ENCODE peak calls at places on chromosomes 5 and 9, in six cellular contexts. F is breast epithelium, A is endothelial cell of umbilical vein, P is HCT116, K is transverse colon, O is IMR-90. Q is an unnamed sample.

GRCh38 chr5:136722581-136722980 is 357.2 kb upstream of the TRPC7 start:
- DNase-seq in F (no peak), A (no peak), P (no peak), K (no peak), O (no peak), Q (no peak)

GRCh38 chr5:180601591-180602480 is 10.5 kb upstream of the SCGB3A1 start:
- DNase-seq in F (peak), A (no peak), P (no peak), K (no peak), O (no peak), Q (peak)

GRCh38 chr5:140125637-140126036 is at the start of gene IGIP:
- DNase-seq in F (no peak), A (no peak), P (no peak), K (no peak), O (no peak), Q (no peak)

GRCh38 chr9:105206821-105207699 is 37.4 kb upstream of the SLC44A1 start:
- DNase-seq in F (no peak), A (no peak), P (no peak), K (no peak), O (peak), Q (no peak)

GRCh38 chr9:14212697-14213420 is 101.1 kb downstream of the NFIB start:
- DNase-seq in F (no peak), A (no peak), P (no peak), K (no peak), O (no peak), Q (no peak)

GRCh38 chr5:43658499-43658898 is 55.5 kb downstream of the NNT start:
- DNase-seq in F (no peak), A (no peak), P (no peak), K (no peak), O (peak), Q (no peak)

GRCh38 chr9:37641331-37641730 is 9.4 kb upstream of the FRMPD1 start:
- DNase-seq in F (no peak), A (no peak), P (no peak), K (no peak), O (no peak), Q (peak)

GRCh38 chr5:93800988-93801811 is 59.8 kb upstream of the POU5F2 start:
- DNase-seq in F (no peak), A (peak), P (peak), K (no peak), O (peak), Q (peak)

GRCh38 chr5:172789687-172790495 is 18.9 kb upstream of the DUSP1 start:
- DNase-seq in F (no peak), A (no peak), P (no peak), K (no peak), O (no peak), Q (peak)

GRCh38 chr9:129983891-129984290 is 59.1 kb downstream of the FNBP1 start:
- DNase-seq in F (no peak), A (no peak), P (no peak), K (no peak), O (no peak), Q (no peak)

GRCh38 chr5:172852490-172853354 is 18.7 kb downstream of the ERGIC1 start:
- DNase-seq in F (no peak), A (no peak), P (no peak), K (peak), O (peak), Q (no peak)

GRCh38 chr9:134592018-134592818 is 49.4 kb upstream of the COL5A1 start:
- DNase-seq in F (peak), A (no peak), P (no peak), K (no peak), O (peak), Q (no peak)
- TF ChIP-seq POLR2A in F (no peak), A (no peak), P (no peak), K (no peak), O (peak), Q (no peak)

DNA sequence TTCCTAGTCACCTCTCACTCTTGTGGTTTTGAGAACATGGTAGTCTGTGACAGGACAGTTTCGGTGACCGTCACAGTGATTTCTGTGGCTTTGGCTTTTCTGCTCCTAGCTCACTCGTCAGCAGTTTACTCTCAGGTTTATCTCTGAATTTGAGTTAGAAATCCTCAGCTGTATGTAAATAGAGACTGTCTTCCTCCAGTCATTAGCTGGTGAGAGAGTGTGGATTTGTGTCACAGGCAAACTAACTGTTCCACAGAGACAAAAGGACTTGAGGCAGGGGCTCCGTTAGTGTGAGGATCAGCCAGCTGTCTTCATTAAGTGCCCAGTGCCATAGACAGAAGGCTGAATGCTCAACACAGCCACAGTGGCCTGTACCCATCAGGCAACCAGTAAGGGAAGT is 131.4 kb downstream of the CD180 start:
- DNase-seq in F (no peak), A (no peak), P (no peak), K (no peak), O (no peak), Q (no peak)
- H3K27ac ChIP-seq in F (no peak), A (no peak), P (no peak), K (no peak), O (no peak), Q (no peak)

GRCh38 chr9:120877276-120878034 is 467 bp upstream of the PHF19 start:
- DNase-seq in F (no peak), A (peak), P (no peak), K (peak), O (peak), Q (peak)
- TF ChIP-seq POLR2A in F (no peak), A (no peak), P (peak), K (peak), O (peak), Q (no peak)

DNA sequence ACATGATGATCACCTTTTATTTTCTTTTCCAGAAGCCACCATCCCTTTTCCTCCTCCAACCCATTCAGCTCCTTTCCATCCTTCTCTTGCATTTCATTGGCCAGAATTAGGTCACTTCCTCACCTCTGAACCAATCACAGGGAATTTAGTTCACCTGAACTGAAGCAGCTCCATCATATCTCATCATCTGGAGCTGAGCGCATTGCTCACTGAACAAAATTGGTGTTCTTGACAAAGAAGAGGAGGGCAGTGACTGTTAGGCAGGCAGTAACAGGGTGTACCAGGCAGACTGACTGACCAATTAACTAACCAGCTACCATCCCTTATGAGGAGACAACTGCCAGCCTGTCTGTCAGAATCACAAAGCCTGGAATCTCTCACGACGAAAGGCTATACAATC is 1.8 kb upstream of the ZNF354A start:
- DNase-seq in F (no peak), A (no peak), P (no peak), K (no peak), O (no peak), Q (no peak)
- H3K27ac ChIP-seq in F (no peak), A (no peak), P (no peak), K (no peak), O (no peak), Q (no peak)

DNA sequence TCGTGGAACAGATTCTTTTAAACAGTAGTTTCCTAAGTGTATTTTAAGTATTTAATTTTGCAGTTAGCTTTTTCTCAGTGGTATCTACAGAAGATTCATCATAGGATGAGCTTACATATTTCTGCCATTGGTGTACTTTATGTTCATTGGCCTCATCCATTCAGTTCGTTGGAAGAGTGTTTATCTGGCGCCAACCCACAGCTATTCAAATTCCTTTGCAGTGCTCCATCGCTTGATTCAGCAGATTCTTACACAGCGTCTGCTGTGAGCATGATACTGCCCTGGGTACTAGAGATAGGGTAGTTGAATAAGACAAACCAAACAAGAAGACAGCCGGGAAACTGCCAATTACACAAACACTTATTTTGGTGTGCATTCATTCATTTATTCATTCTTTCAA is 55.1 kb downstream of the NUP214 start:
- DNase-seq in F (no peak), A (no peak), P (no peak), K (no peak), O (peak), Q (no peak)
- TF ChIP-seq POLR2A in F (no peak), A (no peak), P (no peak), K (no peak), O (no peak), Q (no peak)

DNA sequence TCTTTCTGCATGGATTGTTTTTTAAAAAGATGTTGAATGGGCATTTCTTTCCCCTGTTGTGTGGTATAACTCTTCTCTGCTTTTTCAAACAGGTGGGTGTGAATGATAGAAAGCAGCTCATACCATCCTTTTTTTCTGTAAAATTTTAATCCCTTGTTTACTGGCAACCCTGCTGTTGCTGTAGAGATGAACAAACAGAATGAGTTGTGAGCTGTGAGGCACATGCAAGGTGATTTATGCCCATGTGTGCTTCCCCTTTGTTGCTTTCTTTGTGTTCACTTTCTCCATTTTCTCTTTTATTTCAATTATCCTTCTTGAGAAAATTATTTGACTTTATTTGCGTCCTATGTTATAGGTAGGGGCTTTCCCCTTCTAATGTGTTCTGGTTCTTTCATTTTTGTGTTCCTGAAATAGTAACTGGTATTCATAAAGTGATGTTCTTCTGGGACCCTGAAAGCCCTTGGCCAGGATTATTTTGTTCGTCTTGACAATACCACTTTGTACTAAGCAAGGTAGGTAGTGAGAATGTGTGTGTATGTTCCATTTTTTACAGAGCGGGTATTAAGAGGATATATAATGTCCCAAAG is 79.9 kb downstream of the AOPEP start:
- DNase-seq in F (no peak), A (peak), P (no peak), K (no peak), O (no peak), Q (no peak)
- H3K27ac ChIP-seq in F (no peak), A (peak), P (no peak), K (peak), O (no peak), Q (no peak)

GRCh38 chr9:96021616-96022444 is 146.3 kb downstream of the ERCC6L2 start:
- DNase-seq in F (no peak), A (no peak), P (no peak), K (no peak), O (no peak), Q (peak)

GRCh38 chr9:96022445-96023031 is 147.0 kb downstream of the ERCC6L2 start:
- DNase-seq in F (no peak), A (no peak), P (no peak), K (peak), O (no peak), Q (peak)

GRCh38 chr9:96015876-96016686 is 140.6 kb downstream of the ERCC6L2 start:
- DNase-seq in F (no peak), A (no peak), P (no peak), K (no peak), O (peak), Q (no peak)

GRCh38 chr9:96020300-96020821 is 144.9 kb downstream of the ERCC6L2 start:
- DNase-seq in F (no peak), A (no peak), P (no peak), K (no peak), O (no peak), Q (no peak)

GRCh38 chr9:96020822-96021615 is 145.5 kb downstream of the ERCC6L2 start:
- DNase-seq in F (no peak), A (peak), P (no peak), K (peak), O (no peak), Q (peak)
- TF ChIP-seq POLR2A in F (no peak), A (no peak), P (no peak), K (peak), O (no peak), Q (no peak)

GRCh38 chr9:120868339-120868675 is 8.7 kb downstream of the PHF19 start:
- DNase-seq in F (no peak), A (no peak), P (no peak), K (no peak), O (peak), Q (no peak)

GRCh38 chr9:120869360-120869687 is 7.7 kb downstream of the PHF19 start:
- DNase-seq in F (no peak), A (no peak), P (no peak), K (no peak), O (no peak), Q (no peak)

GRCh38 chr9:120869726-120870125 is 7.3 kb downstream of the PHF19 start:
- DNase-seq in F (no peak), A (no peak), P (no peak), K (no peak), O (no peak), Q (no peak)

GRCh38 chr9:120867676-120868338 is 9.2 kb downstream of the PHF19 start:
- DNase-seq in F (no peak), A (no peak), P (no peak), K (no peak), O (no peak), Q (no peak)

DNA sequence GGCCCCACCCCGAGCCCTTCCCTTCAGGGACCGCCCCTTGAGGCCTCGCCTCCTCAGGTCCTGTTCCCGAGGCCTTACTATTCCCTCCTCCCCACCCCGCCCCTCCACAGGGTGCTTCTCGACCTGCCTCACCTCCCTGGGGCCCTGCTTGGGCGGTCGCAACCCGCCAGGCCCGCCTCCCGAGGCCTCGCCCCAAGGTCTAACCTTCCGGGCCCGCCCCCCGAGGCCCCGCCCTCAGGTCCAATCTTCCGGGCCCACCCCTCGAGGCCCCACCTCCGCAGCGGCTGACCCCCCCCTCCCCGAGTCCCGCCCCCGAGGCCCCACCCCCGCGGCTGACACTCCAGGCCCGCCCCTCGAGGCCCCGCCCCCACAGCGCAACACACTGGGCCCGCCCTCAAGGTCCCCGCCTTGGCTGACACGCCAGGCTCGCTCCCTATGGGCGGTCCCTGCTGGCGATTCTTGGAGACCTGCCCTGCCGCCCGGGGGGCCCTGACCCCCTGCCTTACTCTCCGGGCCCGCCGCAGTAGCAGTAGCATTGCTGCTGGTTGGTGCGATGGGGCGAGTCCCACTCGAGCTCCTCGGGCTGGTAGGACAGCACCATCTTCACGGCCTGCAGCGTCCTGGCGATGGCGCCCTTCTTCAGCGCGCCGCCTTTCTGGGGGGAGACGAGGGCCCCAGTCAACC is 8.2 kb downstream of the PHF19 start:
- DNase-seq in F (peak), A (peak), P (peak), K (peak), O (peak), Q (peak)
- H3K27ac ChIP-seq in F (peak), A (no peak), P (peak), K (peak), O (peak), Q (peak)

GRCh38 chr9:91247278-91247677 is 114.4 kb downstream of the AUH start:
- DNase-seq in F (no peak), A (no peak), P (no peak), K (no peak), O (no peak), Q (no peak)
- TF ChIP-seq POLR2A in F (no peak), A (no peak), P (no peak), K (no peak), O (no peak), Q (no peak)

GRCh38 chr5:141528401-141528984 is 39.6 kb downstream of the PCDHGC5 start:
- DNase-seq in F (no peak), A (no peak), P (no peak), K (no peak), O (peak), Q (peak)
- H3K27ac ChIP-seq in F (peak), A (no peak), P (no peak), K (peak), O (peak), Q (peak)

Q was measured in testis.